ENCODE peak calls at places on chromosomes 4 and X, in ten cellular contexts. O is pancreas; V is DND-41; D is heart right ventricle; N is mesendoderm; S is effector memory CD4-positive, alpha-beta T cell; M is GM23248; Z is transverse colon; A is psoas muscle; J is tibial artery. B is an unnamed sample. For H3K27me3 and H3K36me3, the result is how much of the 10 kb centered on the place peaks cover.

GRCh38 chr4:45317276-45317675 is 590.9 kb upstream of the GNPDA2 start:
- DNase-seq in O (no peak), M (peak), V (no peak), S (no peak), J (no peak), A (no peak), D (no peak), Z (no peak), N (no peak), B (no peak)

GRCh38 chr4:8047837-8048678 is 108.4 kb upstream of the AFAP1 start:
- DNase-seq in O (no peak), D (no peak), J (no peak), S (no peak), Z (no peak), M (peak), N (no peak), A (no peak), V (no peak), B (no peak)

GRCh38 chr4:41560112-41560511 is 22.2 kb downstream of the LIMCH1 start:
- DNase-seq in D (no peak), N (peak), J (no peak), O (no peak), Z (no peak), V (no peak), M (no peak), S (no peak), A (no peak), B (no peak)

GRCh38 chr4:99652596-99653436 is 4.8 kb downstream of the C4orf54 start:
- DNase-seq in O (no peak), A (no peak), J (no peak), Z (no peak), N (no peak), S (no peak), M (no peak), D (no peak), V (no peak), B (peak)

GRCh38 chr4:134740290-134740689 is 538.7 kb upstream of the PABPC4L start:
- DNase-seq in M (no peak), A (no peak), O (no peak), Z (no peak), S (no peak), J (no peak), D (no peak), V (no peak), N (no peak), B (no peak)

GRCh38 chr4:32569844-32570243 is 1849.7 kb downstream of the PCDH7 start:
- DNase-seq in N (no peak), V (no peak), D (no peak), S (no peak), M (no peak), O (no peak), Z (no peak), J (no peak), A (no peak), B (no peak)

GRCh38 chr4:175951794-175952193 is 113.8 kb upstream of the WDR17 start:
- DNase-seq in A (no peak), D (no peak), J (no peak), M (peak), O (peak), S (no peak), V (no peak), N (no peak), Z (no peak), B (no peak)

GRCh38 chr4:183635333-183635732 is 23.7 kb downstream of the RWDD4 start:
- DNase-seq in O (no peak), V (no peak), D (no peak), M (no peak), N (peak), J (no peak), A (no peak), S (no peak), Z (no peak), B (peak)

GRCh38 chr4:175720722-175721121 is 91.3 kb downstream of the GPM6A start:
- DNase-seq in S (no peak), A (no peak), D (no peak), J (no peak), M (no peak), Z (no peak), O (no peak), V (no peak), N (no peak), B (no peak)

GRCh38 chr4:56261027-56261426 is 126.3 kb downstream of the AASDH start:
- DNase-seq in O (no peak), D (no peak), J (no peak), N (no peak), V (no peak), A (no peak), Z (no peak), S (no peak), M (no peak), B (no peak)

GRCh38 chr4:121003863-121004262 is 68.5 kb downstream of the NDNF start:
- DNase-seq in N (no peak), Z (no peak), V (no peak), O (no peak), M (no peak), A (no peak), D (no peak), S (no peak), J (no peak), B (no peak)

GRCh38 chrX:254630-255215 is 26.5 kb upstream of the PLCXD1 start:
- DNase-seq in V (no peak), N (no peak), M (no peak), D (no peak), S (no peak), O (no peak), J (no peak), A (no peak), Z (no peak), B (peak)

GRCh38 chr4:105236917-105237311 is 90.2 kb downstream of the TET2 start:
- DNase-seq in J (no peak), Z (no peak), D (no peak), A (no peak), S (no peak), M (no peak), V (no peak), O (no peak), N (no peak), B (no peak)

GRCh38 chr4:127870688-127871087 is 10.0 kb upstream of the PLK4 start:
- DNase-seq in Z (no peak), O (no peak), J (no peak), M (peak), N (peak), A (no peak), S (no peak), D (peak), V (no peak), B (no peak)

GRCh38 chr4:23041501-23041900 is 348.8 kb downstream of the GBA3 start:
- DNase-seq in J (no peak), N (no peak), M (no peak), D (no peak), S (no peak), V (no peak), A (no peak), O (no peak), Z (no peak), B (no peak)

GRCh38 chrX:25016938-25017598 is 1.3 kb upstream of the ARX start:
- DNase-seq in M (no peak), N (peak), J (no peak), V (no peak), S (no peak), Z (no peak), D (no peak), O (no peak), A (no peak), B (peak)

GRCh38 chrX:31117195-31117594 is 45.4 kb upstream of the FTHL17 start:
- DNase-seq in S (no peak), D (no peak), J (no peak), V (no peak), O (no peak), Z (no peak), N (no peak), M (no peak), A (no peak), B (no peak)

DNA sequence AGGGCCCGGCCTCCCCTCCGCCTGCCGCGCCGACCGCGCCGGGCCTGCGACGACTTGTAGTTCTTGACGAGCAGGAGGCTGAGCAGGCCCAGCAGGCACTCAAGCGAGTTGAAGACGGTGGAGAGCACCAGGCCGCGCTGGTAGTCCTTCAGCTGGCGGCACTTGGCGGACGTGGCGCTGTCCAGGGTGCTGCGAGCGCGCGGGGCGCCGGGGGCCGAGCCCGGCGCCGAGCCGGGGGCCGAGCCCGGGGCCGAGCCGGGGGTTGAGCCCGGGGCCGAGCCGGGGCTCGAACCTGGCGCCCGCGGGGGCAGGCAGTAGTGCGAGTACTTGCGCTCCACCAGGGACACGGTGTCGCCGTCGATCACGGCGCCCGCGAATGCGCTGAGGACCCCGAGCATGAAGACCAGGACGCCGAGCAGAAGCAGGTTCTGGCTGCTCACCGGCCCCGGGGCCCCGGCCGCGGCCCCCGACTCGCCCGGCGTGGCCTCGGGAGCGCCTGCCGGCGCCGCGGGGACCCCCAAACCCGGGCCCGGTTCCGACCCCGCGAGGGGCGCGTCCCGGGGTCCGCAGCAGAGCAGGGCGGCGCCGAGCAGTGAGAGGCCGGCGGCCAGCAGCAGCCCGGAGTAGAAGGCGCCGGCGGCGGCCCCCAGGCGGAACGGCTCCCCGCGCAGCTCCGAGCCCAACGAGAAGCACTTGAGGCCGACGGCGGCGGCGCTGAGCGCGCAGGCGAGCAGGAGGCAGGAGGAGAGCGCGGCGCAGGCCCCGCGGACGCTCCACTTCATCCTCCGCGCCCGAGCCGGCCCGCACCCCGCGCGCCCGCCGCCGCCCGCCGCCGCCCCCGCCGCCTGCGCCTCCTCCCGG is 584 bp downstream of the TMEM271 start:
- DNase-seq in O (peak), A (no peak), J (no peak), Z (no peak), V (no peak), S (no peak), D (peak), M (peak), N (peak), B (peak)
- H3K4me3 ChIP-seq in O (no peak), A (no peak), J (no peak), Z (no peak), V (no peak), S (no peak), D (no peak), M (no peak), N (no peak), B (peak)

GRCh38 chrX:110302975-110303374 is 14.9 kb downstream of the AMMECR1 start:
- DNase-seq in J (no peak), Z (no peak), V (no peak), S (no peak), D (no peak), N (no peak), A (no peak), M (no peak), O (no peak), B (no peak)
- H3K27me3 ChIP-seq in J (under half), Z (under half), V (under half), S (under half), D (under half), N (under half), A (under half), M (under half), O (under half), B (under half)

DNA sequence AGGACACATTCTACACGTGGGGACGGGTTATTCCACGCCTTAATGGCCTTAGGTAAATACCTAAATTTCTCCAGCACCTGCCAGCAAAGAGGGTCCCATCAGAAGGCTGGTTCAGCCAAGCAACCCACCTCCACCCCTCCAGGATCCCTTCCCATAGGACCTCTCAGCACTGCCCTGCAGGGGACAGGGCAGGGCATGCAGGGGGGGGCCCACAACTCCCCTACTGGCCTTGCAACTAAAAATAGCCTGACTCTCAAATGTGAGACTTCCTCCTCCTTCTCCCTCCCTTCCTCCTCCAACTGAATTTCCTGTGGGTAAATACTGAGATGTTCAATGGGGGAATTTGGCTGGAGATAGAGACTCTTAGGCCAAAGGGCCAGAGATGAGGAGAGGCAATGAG is 6.3 kb downstream of the LAS1L start:
- DNase-seq in J (no peak), M (no peak), V (no peak), N (no peak), Z (no peak), O (no peak), D (no peak), S (no peak), A (no peak), B (no peak)
- H3K36me3 ChIP-seq in J (under half), M (under half), V (half or more), N (under half), Z (under half), O (under half), D (under half), S (under half), A (under half), B (under half)

DNA sequence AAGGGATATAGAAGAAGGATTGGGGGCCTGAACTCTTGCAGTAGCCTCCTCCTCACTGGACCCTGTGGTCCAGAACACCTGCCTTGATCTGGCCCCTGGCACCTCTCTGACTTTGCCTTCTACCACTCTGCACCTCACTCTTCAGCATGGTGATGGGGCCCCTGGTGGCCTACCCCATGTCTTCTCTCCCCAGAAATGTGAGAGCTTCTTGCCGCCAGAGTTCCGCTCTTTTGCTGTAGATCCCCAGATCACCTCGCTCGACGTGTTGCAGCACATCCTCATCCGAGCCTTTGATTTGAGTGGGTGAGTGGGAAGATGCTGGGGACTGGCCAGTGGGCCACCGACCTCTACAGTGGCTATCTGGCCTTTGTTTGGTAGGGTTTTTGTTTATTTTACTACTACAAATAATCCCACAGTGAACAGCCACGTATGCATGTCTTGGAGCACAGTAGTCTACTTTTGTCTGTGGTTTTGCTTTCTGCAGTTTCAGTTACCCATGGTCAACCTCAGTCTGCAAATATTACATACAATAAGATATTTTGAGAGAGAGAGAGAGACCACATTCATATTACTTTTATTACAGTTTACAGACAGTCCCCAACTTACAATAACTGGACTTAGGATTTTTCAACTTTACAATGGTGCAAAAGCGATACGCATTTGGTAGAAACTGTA is 1.8 kb downstream of the TBC1D25 start:
- DNase-seq in J (no peak), Z (no peak), A (no peak), V (no peak), S (no peak), N (no peak), M (no peak), D (no peak), O (no peak), B (no peak)
- H3K4me3 ChIP-seq in J (no peak), Z (no peak), A (no peak), V (no peak), S (no peak), N (no peak), M (no peak), D (no peak), O (no peak), B (no peak)

GRCh38 chr4:153794001-153794400 is 5.1 kb upstream of the SFRP2 start:
- DNase-seq in M (no peak), V (no peak), A (no peak), Z (no peak), S (no peak), D (no peak), J (no peak), N (no peak), O (no peak), B (no peak)
- H3K27me3 ChIP-seq in M (under half), V (under half), A (under half), Z (half or more), S (under half), D (half or more), J (under half), N (under half), O (under half), B (under half)